ENCODE peak calls at places on chromosomes 1 and 21, in seven cellular contexts. L is colonic mucosa, G is neural progenitor cell, Q is GM23248, X is IMR-90, U is SK-N-SH, Z is SK-N-MC. Y is an unnamed sample.

GRCh38 chr1:22450421-22451021 is 1.1 kb upstream of the ZBTB40 start:
- DNase-seq in L (no peak), G (no peak), Q (no peak), X (no peak), U (no peak), Z (no peak), Y (no peak)

GRCh38 chr1:10614377-10615225 is 139.9 kb downstream of the PEX14 start:
- DNase-seq in L (no peak), G (no peak), Q (no peak), X (no peak), U (no peak), Z (no peak), Y (peak; percentile 41)

GRCh38 chr21:29487154-29487553 is 188.4 kb downstream of the BACH1 start:
- DNase-seq in L (no peak), G (no peak), Q (no peak), X (no peak), U (no peak), Z (no peak), Y (no peak)

GRCh38 chr1:169117599-169117998 is 11.1 kb downstream of the ATP1B1 start:
- DNase-seq in L (no peak), G (no peak), Q (no peak), X (peak; percentile 72), U (no peak), Z (no peak), Y (no peak)

GRCh38 chr1:117641536-117641935 is 35.7 kb downstream of the TENT5C start:
- DNase-seq in L (no peak), G (no peak), Q (no peak), X (no peak), U (no peak), Z (no peak), Y (no peak)

GRCh38 chr1:26580116-26580515 is 50.6 kb downstream of the RPS6KA1 start:
- DNase-seq in L (no peak), G (no peak), Q (no peak), X (no peak), U (no peak), Z (no peak), Y (no peak)

GRCh38 chr1:100606438-100606837 is 68.5 kb downstream of the GPR88 start:
- DNase-seq in L (peak; percentile 28), G (peak; percentile 58), Q (peak; percentile 81), X (peak; percentile 74), U (peak; percentile 17), Z (no peak), Y (peak; percentile 58)

GRCh38 chr21:39763282-39763970 is 18.4 kb downstream of the IGSF5 start:
- DNase-seq in L (no peak), G (no peak), Q (no peak), X (no peak), U (no peak), Z (no peak), Y (no peak)

GRCh38 chr1:167328306-167328705 is 107.6 kb downstream of the POU2F1 start:
- DNase-seq in L (no peak), G (peak; percentile 53), Q (no peak), X (no peak), U (no peak), Z (no peak), Y (no peak)
- H3K9ac ChIP-seq in L (no peak overlapping the region), G (no peak overlapping the region), Q (no peak overlapping the region), X (no peak overlapping the region), U (no peak overlapping the region), Z (no peak overlapping the region), Y (no peak overlapping the region)

GRCh38 chr1:110057963-110058518 is 12.4 kb downstream of the ALX3 start:
- DNase-seq in L (no peak), G (no peak), Q (peak; percentile 40), X (no peak), U (peak; percentile 79), Z (no peak), Y (no peak)

GRCh38 chr1:110058591-110058990 is 11.9 kb downstream of the ALX3 start:
- DNase-seq in L (no peak), G (no peak), Q (peak; percentile 55), X (no peak), U (no peak), Z (no peak), Y (no peak)

GRCh38 chr1:110056776-110057175 is 13.7 kb downstream of the ALX3 start:
- DNase-seq in L (peak; percentile 37), G (no peak), Q (peak; percentile 95), X (peak; percentile 73), U (no peak), Z (no peak), Y (no peak)

GRCh38 chr1:110055493-110056283 is 14.8 kb downstream of the ALX3 start:
- DNase-seq in L (no peak), G (no peak), Q (peak; percentile 71), X (peak; percentile 67), U (no peak), Z (no peak), Y (no peak)

DNA sequence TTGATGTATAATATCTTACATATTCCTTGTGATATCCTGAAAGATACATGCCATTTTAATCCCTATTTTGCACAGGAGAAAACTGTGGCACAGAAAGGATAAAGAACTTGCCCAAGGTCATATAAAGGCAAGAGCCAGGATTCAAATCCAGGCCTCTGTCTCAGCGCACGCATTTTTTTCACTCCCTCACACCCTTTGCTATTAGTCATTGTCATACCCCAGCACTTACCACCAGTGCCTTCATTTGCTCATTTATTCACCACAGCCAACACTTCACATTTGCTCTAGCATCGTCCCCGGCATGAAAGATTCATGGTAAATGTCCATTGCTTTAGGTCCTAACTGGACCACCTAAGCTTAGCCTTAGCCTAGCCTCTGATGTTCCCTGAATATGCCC is 14.2 kb downstream of the ALX3 start:
- DNase-seq in L (no peak), G (no peak), Q (peak; percentile 79), X (no peak), U (no peak), Z (no peak), Y (no peak)
- H3K27ac ChIP-seq in L (peak overlapping the region; percentile 12), G (no peak overlapping the region), Q (peak overlapping the region; percentile 77), X (no peak overlapping the region), U (peak overlapping the region; percentile 71), Z (no peak overlapping the region), Y (no peak overlapping the region)

DNA sequence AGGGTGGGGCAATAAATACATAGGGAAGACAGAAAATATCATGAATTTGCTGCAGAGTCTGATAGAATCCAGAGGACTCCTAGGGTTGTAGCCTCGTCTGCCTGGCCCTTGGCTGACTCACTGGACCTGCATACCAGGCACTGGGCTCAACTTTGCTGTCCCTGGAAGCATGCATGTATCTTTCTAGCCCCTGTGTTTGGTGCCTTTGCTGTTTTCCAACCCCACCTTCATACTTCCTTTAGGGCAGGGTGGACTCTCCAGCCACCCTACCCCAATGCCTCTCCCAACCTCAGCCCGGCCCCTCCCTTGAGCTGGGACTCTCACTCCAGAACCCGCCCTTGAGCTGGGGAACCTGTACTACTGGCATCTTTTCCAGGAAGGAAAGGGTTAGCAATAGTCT is 1.2 kb downstream of the RAB25 start:
- DNase-seq in L (peak; percentile 81), G (no peak), Q (peak; percentile 53), X (peak; percentile 36), U (no peak), Z (no peak), Y (peak; percentile 57)
- H3K9ac ChIP-seq in L (peak overlapping the region; percentile 82), G (no peak overlapping the region), Q (no peak overlapping the region), X (no peak overlapping the region), U (no peak overlapping the region), Z (no peak overlapping the region), Y (no peak overlapping the region)

DNA sequence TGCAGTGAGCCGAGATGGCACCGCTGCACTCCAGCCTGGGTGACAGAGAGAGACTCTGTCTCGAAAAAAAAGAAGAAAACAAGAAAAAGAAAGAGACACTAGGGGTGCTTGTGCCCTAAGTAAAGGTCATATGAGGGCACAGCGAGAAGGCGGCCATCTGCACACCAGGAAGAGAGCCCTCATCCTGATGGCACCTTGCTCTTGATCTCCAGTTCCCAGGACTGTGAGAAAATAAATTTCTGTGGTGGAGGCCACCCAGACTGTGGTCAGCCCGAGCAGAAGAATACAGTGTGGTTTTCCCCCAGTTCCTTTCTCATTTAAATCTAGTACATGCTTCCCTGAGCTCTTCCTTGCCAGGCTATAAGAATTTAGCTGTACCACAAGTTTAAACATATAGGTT is 119.4 kb upstream of the ERRFI1 start:
- DNase-seq in L (no peak), G (no peak), Q (no peak), X (no peak), U (no peak), Z (no peak), Y (no peak)
- H3K27ac ChIP-seq in L (no peak overlapping the region), G (no peak overlapping the region), Q (no peak overlapping the region), X (no peak overlapping the region), U (no peak overlapping the region), Z (no peak overlapping the region), Y (no peak overlapping the region)

DNA sequence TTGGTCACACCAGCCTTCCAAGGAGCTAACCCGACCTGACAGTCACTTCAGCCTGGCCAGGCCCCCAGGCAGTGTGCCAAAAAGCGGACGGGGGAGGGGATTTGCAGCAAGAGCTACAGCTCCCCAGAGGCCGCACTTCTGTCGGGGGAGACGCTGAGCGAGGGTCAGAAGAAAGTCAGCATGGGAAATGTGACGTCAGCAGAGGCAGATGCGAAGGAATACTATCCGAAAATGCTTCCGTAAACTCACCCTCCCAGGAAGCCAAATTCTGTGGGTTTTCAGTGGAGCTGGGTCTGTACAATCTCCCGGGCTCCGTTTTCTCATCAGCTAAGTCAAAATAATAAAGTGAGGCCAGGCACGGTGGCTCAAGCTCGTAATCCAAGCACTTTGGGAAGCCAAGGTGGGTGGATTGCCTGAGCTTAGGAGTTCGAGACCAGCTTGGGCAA is 28.5 kb upstream of the ECE1 start:
- DNase-seq in L (peak; percentile 71), G (no peak), Q (peak; percentile 81), X (peak; percentile 87), U (no peak), Z (no peak), Y (no peak)
- H3K9ac ChIP-seq in L (peak overlapping the region; percentile 34), G (no peak overlapping the region), Q (peak overlapping the region; percentile 77), X (peak overlapping the region; percentile 8), U (no peak overlapping the region), Z (no peak overlapping the region), Y (no peak overlapping the region)

GRCh38 chr1:16451868-16452528 is 11.5 kb downstream of the NECAP2 start:
- DNase-seq in L (no peak), G (no peak), Q (no peak), X (no peak), U (no peak), Z (no peak), Y (no peak)
- H3K27ac ChIP-seq in L (no peak overlapping the region), G (no peak overlapping the region), Q (no peak overlapping the region), X (no peak overlapping the region), U (no peak overlapping the region), Z (no peak overlapping the region), Y (no peak overlapping the region)

DNA sequence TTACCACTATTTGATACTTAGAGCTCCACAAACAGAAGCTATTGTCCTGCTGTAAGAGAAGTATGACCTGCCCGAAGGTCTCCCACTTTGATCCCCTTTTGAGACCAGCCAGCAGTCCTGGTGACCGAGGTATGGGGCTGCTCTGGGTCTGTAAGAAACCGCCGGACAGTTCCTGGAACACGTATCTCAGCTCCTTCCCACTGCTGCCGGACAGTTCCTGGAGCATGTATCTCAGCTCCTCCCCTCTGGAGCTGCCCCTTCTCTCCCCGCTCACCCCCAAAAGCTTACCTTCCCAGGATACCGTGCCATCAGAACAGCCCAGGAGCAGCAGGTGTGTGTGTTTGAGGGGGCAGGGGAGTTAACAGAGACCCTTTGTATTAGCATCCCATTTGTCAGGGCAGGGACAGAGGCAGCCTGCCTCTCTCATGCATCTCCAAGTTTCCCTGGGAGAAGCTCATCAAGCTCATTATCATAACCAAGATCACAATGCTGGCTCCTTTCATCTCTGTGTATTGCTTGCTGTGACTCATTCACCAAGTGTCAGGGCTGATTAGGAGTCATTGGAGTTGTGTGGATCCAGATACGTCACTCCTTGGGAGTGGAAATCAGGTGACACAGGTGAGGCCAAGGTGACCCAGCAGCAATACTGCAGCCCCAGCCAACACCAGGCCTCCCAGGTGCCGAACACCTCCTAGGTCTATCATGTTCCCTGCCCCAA is 25.3 kb downstream of the OPTC start:
- DNase-seq in L (no peak), G (no peak), Q (peak; percentile 17), X (no peak), U (no peak), Z (no peak), Y (peak; percentile 94)
- H3K9ac ChIP-seq in L (no peak overlapping the region), G (no peak overlapping the region), Q (no peak overlapping the region), X (no peak overlapping the region), U (no peak overlapping the region), Z (no peak overlapping the region), Y (no peak overlapping the region)

GRCh38 chr1:93598861-93599439 is 82.7 kb downstream of the BCAR3 start:
- DNase-seq in L (no peak), G (no peak), Q (no peak), X (no peak), U (no peak), Z (no peak), Y (no peak)
- H3K27ac ChIP-seq in L (no peak overlapping the region), G (no peak overlapping the region), Q (no peak overlapping the region), X (no peak overlapping the region), U (no peak overlapping the region), Z (no peak overlapping the region), Y (no peak overlapping the region)

Y was measured in endodermal cell.